ENCODE peak calls at places on chromosome 10, in four cellular contexts. Z is GM12878, P is K562, A is HL-60. I is an unnamed sample.

GRCh38 chr10:122939133-122939532 is 14.9 kb downstream of the C10orf88 start:
- DNase-seq in Z (no peak), P (no peak), A (no peak), I (no peak)

GRCh38 chr10:97336446-97336845 is 1.9 kb upstream of the FRAT2 start:
- DNase-seq in Z (no peak), P (no peak), A (no peak), I (no peak)

GRCh38 chr10:3548702-3549101 is 236.3 kb downstream of the KLF6 start:
- DNase-seq in Z (no peak), P (no peak), A (no peak), I (no peak)

GRCh38 chr10:133315847-133316246 is 7.1 kb downstream of the ZNF511 start:
- DNase-seq in Z (no peak), P (no peak), A (no peak), I (no peak)

GRCh38 chr10:19853839-19854238 is 37.6 kb downstream of the PLXDC2 start:
- DNase-seq in Z (no peak), P (no peak), A (no peak), I (no peak)

GRCh38 chr10:103455235-103455634 is 3.1 kb upstream of the CALHM2 start:
- DNase-seq in Z (no peak), P (no peak), A (no peak), I (no peak)

GRCh38 chr10:74743401-74743800 is 83.0 kb upstream of the KAT6B start:
- DNase-seq in Z (no peak), P (no peak), A (no peak), I (no peak)

GRCh38 chr10:124902462-124902861 is 39.5 kb upstream of the ZRANB1 start:
- DNase-seq in Z (no peak), P (no peak), A (no peak), I (no peak)

GRCh38 chr10:99442394-99442793 is 12.0 kb upstream of the GOT1 start:
- DNase-seq in Z (no peak), P (no peak), A (no peak), I (no peak)

GRCh38 chr10:35451103-35452016 is 115.1 kb downstream of the CCNY start:
- DNase-seq in Z (peak), P (no peak), A (peak), I (peak)

GRCh38 chr10:35058134-35058533 is 32.0 kb downstream of the CUL2 start:
- DNase-seq in Z (peak), P (no peak), A (no peak), I (no peak)

GRCh38 chr10:95861401-95861800 is 46.4 kb upstream of the CC2D2B start:
- DNase-seq in Z (no peak), P (no peak), A (no peak), I (no peak)

GRCh38 chr10:102537948-102538347 is 34.2 kb downstream of the SUFU start:
- DNase-seq in Z (no peak), P (no peak), A (no peak), I (no peak)

GRCh38 chr10:62270020-62270419 is 1.4 kb upstream of the RTKN2 start:
- DNase-seq in Z (no peak), P (no peak), A (no peak), I (no peak)

GRCh38 chr10:75400163-75400768 is 1.3 kb downstream of the ZNF503 start:
- DNase-seq in Z (no peak), P (no peak), A (no peak), I (peak)

GRCh38 chr10:28951484-28951883 is 274.2 kb downstream of the BAMBI start:
- DNase-seq in Z (peak), P (no peak), A (no peak), I (no peak)

GRCh38 chr10:96690755-96691730 is 29.3 kb downstream of the PIK3AP1 start:
- DNase-seq in Z (no peak), P (no peak), A (no peak), I (no peak)

GRCh38 chr10:124422742-124423141 is 4.0 kb upstream of the OAT start:
- DNase-seq in Z (no peak), P (no peak), A (no peak), I (no peak)

GRCh38 chr10:100623541-100623940 is 87.8 kb downstream of the HIF1AN start:
- DNase-seq in Z (no peak), P (no peak), A (no peak), I (no peak)

GRCh38 chr10:100620087-100620835 is 84.5 kb downstream of the HIF1AN start:
- DNase-seq in Z (no peak), P (no peak), A (no peak), I (no peak)

GRCh38 chr10:100621360-100622205 is 85.8 kb downstream of the HIF1AN start:
- DNase-seq in Z (no peak), P (no peak), A (peak), I (no peak)

GRCh38 chr10:100625821-100626220 is 90.1 kb downstream of the HIF1AN start:
- DNase-seq in Z (no peak), P (no peak), A (no peak), I (no peak)

DNA sequence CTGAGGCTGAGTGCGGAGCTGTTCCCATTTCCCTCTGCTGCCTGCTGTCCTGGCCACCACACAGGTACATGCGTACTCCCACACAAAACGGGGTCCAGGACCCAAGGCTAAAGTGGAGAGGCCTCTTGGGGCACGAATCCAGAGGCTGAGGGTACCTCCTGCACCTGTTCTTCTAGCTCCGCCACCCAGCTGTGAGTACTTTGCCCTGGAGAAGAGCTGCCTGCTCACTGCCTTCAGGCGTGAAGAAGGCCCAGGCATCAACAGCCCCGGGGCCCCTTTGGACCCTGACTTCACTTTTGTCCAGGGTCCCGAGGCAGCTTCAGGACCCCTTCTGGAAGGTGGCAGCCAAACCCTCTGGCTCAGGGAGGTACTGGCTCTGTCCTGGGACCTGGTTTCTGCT is 88.6 kb downstream of the HIF1AN start:
- DNase-seq in Z (no peak), P (no peak), A (no peak), I (no peak)
- TF ChIP-seq SPI1 in Z (no peak), P (no peak), A (no peak), I (no peak)

DNA sequence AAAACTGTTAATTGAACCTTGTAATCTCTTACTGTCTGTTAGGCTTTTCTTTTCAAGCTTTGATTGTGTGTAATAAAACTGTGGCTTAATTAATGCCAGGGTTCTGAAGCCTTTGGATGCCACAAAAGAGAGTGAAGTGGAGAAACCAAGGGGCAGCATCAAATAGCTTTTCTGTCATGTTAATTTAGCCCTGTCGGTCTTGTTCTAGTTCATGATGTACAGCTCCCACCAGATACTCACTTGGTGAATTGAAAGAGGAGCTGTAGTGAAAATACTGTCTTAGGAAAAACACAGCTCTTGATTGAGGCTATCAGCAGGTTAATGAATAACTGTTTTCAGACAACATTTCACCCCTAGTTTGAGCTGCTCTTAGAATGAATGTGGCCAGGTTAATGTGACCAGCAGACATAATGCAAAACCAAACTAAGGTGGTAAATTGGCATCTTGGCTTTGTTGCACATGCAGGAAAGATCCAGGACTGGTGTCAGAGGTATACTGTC is 94.2 kb downstream of the POLL start:
- DNase-seq in Z (no peak), P (no peak), A (no peak), I (no peak)
- TF ChIP-seq SPI1 in Z (no peak), P (no peak), A (no peak), I (no peak)

GRCh38 chr10:70437721-70438120 is 3.8 kb downstream of the NODAL start:
- DNase-seq in Z (no peak), P (no peak), A (no peak), I (no peak)
- TF ChIP-seq SPI1 in Z (no peak), P (peak), A (no peak), I (no peak)

GRCh38 chr10:58573970-58574538 is 61.4 kb downstream of the BICC1 start:
- DNase-seq in Z (no peak), P (no peak), A (no peak), I (no peak)

GRCh38 chr10:58578366-58578765 is 65.7 kb downstream of the BICC1 start:
- DNase-seq in Z (no peak), P (no peak), A (no peak), I (no peak)

GRCh38 chr10:58577394-58577793 is 64.7 kb downstream of the BICC1 start:
- DNase-seq in Z (no peak), P (no peak), A (peak), I (no peak)

GRCh38 chr10:58579011-58579655 is 66.5 kb downstream of the BICC1 start:
- DNase-seq in Z (no peak), P (no peak), A (no peak), I (no peak)

DNA sequence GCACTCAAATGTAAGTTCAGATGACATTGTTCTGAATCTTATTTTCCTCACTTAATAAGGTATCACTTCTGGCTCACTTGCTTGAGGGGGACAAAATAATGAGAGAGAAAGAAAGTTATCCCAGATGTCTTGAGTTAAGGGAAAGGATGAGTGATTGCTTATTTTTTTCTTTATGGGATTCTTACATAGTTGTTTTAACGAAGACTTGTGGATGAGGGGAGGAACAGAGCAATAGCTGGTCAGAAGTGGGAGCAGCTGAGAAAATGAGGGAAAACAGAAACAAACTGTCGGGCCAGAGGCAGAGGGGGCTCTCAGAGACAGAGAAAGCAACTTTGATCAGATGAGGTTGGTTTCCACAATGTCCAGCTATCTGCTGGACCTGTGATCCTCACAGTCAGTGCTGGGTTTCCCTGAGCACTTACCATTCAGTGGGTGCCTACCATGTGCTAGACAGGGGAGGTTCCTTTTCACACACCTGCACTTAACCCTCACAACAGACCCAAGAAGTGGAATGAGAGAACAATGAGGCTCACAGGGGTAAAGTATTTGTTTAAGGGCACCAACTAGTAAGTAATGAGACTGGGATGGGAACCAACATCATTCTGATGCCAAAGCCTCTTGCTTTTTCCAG is 64.2 kb downstream of the BICC1 start:
- DNase-seq in Z (no peak), P (no peak), A (no peak), I (no peak)
- TF ChIP-seq SPI1 in Z (no peak), P (no peak), A (no peak), I (no peak)

DNA sequence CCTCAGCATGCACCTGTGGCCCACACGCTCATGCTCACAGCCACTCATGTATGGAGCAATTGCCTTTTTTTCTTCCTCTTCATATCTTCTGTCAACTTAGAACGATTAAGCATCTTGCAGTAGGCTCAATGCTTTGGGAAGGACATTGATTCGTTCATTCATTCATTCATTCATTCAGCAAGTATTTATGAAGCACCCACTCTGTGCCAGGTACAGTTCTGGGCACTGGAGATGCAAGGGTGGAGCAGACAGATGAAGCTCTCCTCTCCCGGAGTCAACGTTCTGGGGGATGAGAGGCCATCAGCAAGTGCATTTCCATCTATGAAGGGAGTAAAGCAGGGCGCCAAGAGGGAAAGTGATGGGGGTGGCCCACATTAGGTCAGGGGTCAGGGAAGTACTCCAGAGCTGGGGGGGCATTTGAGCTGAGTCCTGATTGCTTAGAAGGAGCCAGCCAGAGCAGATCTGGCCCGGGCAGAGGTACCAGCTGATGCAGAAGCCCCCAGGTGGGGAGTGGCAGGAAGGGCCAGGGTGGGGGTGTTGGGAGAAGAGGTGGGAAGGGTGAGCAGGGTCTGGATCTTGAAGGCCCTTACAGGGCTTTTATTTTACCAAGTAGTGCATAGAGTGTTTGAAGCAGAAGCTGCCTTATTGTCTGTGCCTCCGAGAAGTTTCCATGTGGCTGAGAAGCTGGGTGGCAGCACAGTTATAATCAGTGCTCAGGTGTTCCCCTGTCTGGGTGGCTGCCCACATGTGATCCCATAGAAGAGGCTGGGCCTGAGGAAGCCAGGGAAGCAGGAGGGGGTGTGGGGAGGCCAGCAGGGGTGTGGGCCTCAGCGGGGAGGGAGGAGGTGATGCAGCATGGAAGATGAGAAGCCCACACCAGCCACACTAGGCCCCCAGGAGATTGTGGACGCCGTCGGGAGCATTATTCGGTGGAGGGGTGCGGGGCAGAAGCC is 36.2 kb downstream of the CHST3 start:
- DNase-seq in Z (no peak), P (no peak), A (no peak), I (no peak)
- TF ChIP-seq SPI1 in Z (no peak), P (no peak), A (no peak), I (no peak)

GRCh38 chr10:43155716-43156115 is 17.5 kb downstream of the CSGALNACT2 start:
- DNase-seq in Z (no peak), P (no peak), A (no peak), I (no peak)

GRCh38 chr10:43156590-43157340 is 18.5 kb downstream of the CSGALNACT2 start:
- DNase-seq in Z (no peak), P (no peak), A (no peak), I (no peak)

GRCh38 chr10:43160919-43161251 is 22.6 kb downstream of the CSGALNACT2 start:
- DNase-seq in Z (no peak), P (no peak), A (no peak), I (no peak)

GRCh38 chr10:43162604-43163003 is 24.4 kb downstream of the CSGALNACT2 start:
- DNase-seq in Z (no peak), P (no peak), A (no peak), I (no peak)

DNA sequence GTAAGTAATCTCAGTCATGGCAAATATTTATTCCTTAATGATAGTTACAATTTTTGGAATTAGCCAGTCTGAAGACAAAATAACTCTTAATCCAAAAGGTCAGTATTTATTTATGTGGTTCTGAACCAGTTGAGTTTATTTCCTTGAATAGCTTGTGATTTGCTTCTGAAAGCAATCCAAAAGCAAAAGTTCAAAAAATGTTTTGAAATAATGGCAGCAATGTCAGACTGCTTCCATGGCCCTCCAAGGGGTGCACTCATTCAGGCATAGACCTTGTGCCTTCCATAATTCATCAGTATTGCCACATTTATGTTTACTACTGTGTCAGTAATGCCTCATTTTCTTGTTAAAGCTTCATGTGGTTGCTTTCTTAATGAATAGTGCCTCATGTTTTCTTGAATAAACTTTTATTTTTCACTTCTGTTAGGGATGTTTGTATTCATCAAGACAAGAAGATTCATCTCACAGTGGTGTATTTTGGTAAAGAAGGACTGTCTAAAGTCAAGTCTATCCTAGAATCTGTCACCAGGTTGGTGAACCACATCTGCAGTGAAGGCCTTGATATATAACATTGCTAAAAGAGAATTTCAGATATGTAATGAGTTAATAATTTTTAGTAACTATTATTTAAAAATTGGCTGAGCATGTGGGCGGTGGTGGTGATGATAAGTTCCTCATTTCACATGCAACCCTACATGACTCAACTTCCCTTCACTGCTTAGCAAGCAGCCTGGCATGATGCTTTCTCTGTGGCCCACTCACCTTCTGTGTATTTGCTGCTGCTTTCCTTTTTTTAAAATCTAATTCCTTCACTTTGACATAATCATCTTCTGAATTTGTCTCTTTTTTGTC is 22.0 kb downstream of the CSGALNACT2 start:
- DNase-seq in Z (no peak), P (no peak), A (peak), I (no peak)
- TF ChIP-seq SPI1 in Z (no peak), P (no peak), A (peak), I (peak)

DNA sequence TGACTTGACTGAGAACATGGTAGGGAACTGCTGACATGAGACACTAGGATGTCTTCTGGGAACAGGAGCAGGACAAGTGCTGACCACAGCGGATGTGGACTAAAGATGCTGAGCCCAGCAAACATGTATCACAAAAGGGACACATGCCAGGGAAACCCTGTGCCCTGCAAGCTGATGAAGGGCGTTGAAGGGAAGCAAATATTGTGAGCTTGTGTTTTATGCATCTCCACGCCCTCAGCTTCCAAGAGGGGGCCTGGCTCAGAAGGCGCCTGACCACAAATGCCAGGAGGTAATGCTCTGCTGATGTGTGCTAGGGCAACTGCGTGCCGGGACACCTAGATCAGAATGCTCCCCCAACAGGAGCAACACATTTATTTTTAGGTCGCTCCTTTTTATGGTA is 207.3 kb downstream of the CXCL12 start:
- DNase-seq in Z (no peak), P (no peak), A (no peak), I (no peak)
- TF ChIP-seq SPI1 in Z (no peak), P (no peak), A (no peak), I (no peak)

GRCh38 chr10:82318533-82318932 is 443.5 kb downstream of the NRG3 start:
- DNase-seq in Z (no peak), P (no peak), A (no peak), I (no peak)

GRCh38 chr10:82319046-82319445 is 444.1 kb downstream of the NRG3 start:
- DNase-seq in Z (no peak), P (no peak), A (no peak), I (no peak)

GRCh38 chr10:82321734-82322133 is 446.7 kb downstream of the NRG3 start:
- DNase-seq in Z (no peak), P (no peak), A (no peak), I (no peak)

GRCh38 chr10:82319558-82319957 is 444.6 kb downstream of the NRG3 start:
- DNase-seq in Z (no peak), P (no peak), A (no peak), I (no peak)
- TF ChIP-seq SPI1 in Z (no peak), P (no peak), A (no peak), I (no peak)

GRCh38 chr10:14837756-14838581 is at the start of the genes CDNF, HSPA14 and MSANTD7:
- DNase-seq in Z (peak), P (peak), A (peak), I (peak)

GRCh38 chr10:14837003-14837755 is 658 bp downstream of the CDNF start:
- DNase-seq in Z (no peak), P (no peak), A (no peak), I (no peak)

GRCh38 chr10:14838582-14839304 is 637 bp downstream of the HSPA14 start:
- DNase-seq in Z (no peak), P (peak), A (peak), I (peak)

GRCh38 chr10:14833106-14833505 is 4.7 kb downstream of the CDNF start:
- DNase-seq in Z (no peak), P (no peak), A (no peak), I (no peak)

DNA sequence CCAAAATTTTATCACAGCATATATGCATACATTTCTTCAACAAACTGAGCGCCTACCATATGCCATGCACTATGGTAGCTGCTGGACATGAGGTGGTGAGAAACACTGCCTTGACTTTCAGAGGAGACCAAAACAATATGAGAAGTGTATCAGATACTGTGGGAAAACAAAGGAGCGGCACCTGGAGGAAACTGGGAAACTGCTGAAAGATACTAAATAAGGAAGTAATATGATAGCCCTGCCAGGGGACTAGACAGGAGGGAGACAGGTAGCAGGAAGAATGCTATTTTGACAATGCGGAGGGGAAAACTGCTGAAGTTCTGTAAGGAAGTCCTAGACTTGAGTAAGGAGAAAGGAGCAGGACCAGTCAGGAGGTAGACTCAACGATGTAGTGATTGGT is 3.2 kb downstream of the CDNF start:
- DNase-seq in Z (no peak), P (no peak), A (no peak), I (no peak)
- TF ChIP-seq SPI1 in Z (no peak), P (no peak), A (no peak), I (no peak)

I was measured in GM12891.